ENCODE peak calls at places on chromosomes 5 and 9, in five cellular contexts. I is progenitor cell of endocrine pancreas; H is WTC11; D is stimulated activated CD4-positive, alpha-beta T cell treated with anti-CD3 and anti-CD28 coated beads, Interleukin-1b, Interleukin-23, amount 100 ng/mL, for 24 hours; P is activated naive CD4-positive, alpha-beta T cell treated with anti-CD3 and anti-CD28 coated beads, Interleukin-2, amount 50 U/mL, for 16 hours. J is an unnamed sample.
A peak's percentile ranks its signal among the peaks of the same experiment; 100 is the strongest.

GRCh38 chr5:2833513-2833912 is 82.0 kb upstream of the IRX2 start:
- DNase-seq in H (no peak), D (no peak), P (no peak), I (no peak), J (peak; percentile 61)

GRCh38 chr9:86978986-86979385 is 31.7 kb upstream of the GAS1 start:
- DNase-seq in D (no peak), H (no peak), I (no peak), P (no peak), J (no peak)

GRCh38 chr9:81633952-81634421 is 55.4 kb downstream of the TLE1 start:
- DNase-seq in I (no peak), D (no peak), H (no peak), P (no peak), J (no peak)

GRCh38 chr5:132046915-132047314 is 13.5 kb upstream of the IL3 start:
- DNase-seq in I (no peak), H (no peak), D (no peak), P (no peak), J (no peak)

GRCh38 chr5:1161832-1162229 is 39.6 kb upstream of the SLC6A19 start:
- DNase-seq in D (no peak), P (no peak), H (no peak), I (no peak), J (no peak)

GRCh38 chr9:129027685-129028191 is 393 bp downstream of the SH3GLB2 start:
- DNase-seq in H (no peak), D (no peak), I (no peak), P (peak; percentile 70), J (no peak)

GRCh38 chr5:147693238-147693637 is 89.3 kb downstream of the JAKMIP2 start:
- DNase-seq in I (no peak), H (no peak), D (no peak), P (no peak), J (no peak)

GRCh38 chr9:134099123-134099761 is 31.4 kb upstream of the BRD3 start:
- DNase-seq in P (peak; percentile 50), H (peak; percentile 77), I (no peak), D (peak; percentile 30), J (peak; percentile 88)

GRCh38 chr5:159061186-159061796 is 38.4 kb downstream of the EBF1 start:
- DNase-seq in H (no peak), P (no peak), D (no peak), I (no peak), J (no peak)

GRCh38 chr9:16316406-16316805 is 554.1 kb downstream of the BNC2 start:
- DNase-seq in I (no peak), H (no peak), P (no peak), D (no peak), J (no peak)

GRCh38 chr5:13350754-13351153 is 593.7 kb downstream of the DNAH5 start:
- DNase-seq in P (no peak), H (no peak), D (no peak), I (no peak), J (no peak)

GRCh38 chr9:33436445-33436844 is 10.9 kb downstream of the AQP3 start:
- DNase-seq in H (no peak), D (no peak), I (no peak), P (no peak), J (no peak)

GRCh38 chr9:91060520-91061343 is 259.1 kb downstream of the SYK start:
- DNase-seq in D (no peak), I (no peak), H (no peak), P (no peak), J (no peak)

GRCh38 chr5:108924457-108924961 is 176.8 kb downstream of the FER start:
- DNase-seq in P (no peak), H (no peak), D (no peak), I (no peak), J (peak; percentile 9)

GRCh38 chr9:6243746-6244145 is 28.1 kb downstream of the IL33 start:
- DNase-seq in D (no peak), I (no peak), P (no peak), H (no peak), J (no peak)

GRCh38 chr5:68368280-68368679 is 152.7 kb downstream of the PIK3R1 start:
- DNase-seq in I (no peak), P (no peak), D (no peak), H (no peak), J (no peak)

GRCh38 chr9:70438341-70438924 is 24.0 kb upstream of the KLF9 start:
- DNase-seq in I (no peak), H (no peak), D (no peak), P (no peak), J (no peak)

GRCh38 chr5:61431923-61432620 is 100.0 kb downstream of the ZSWIM6 start:
- DNase-seq in H (no peak), P (no peak), D (no peak), I (no peak), J (no peak)

GRCh38 chr9:77820293-77820954 is 172.3 kb upstream of the GNA14 start:
- DNase-seq in H (no peak), D (no peak), P (no peak), I (no peak), J (no peak)

GRCh38 chr5:135313405-135313804 is 85.6 kb downstream of the MACROH2A1 start:
- DNase-seq in H (no peak), P (no peak), D (no peak), I (no peak), J (no peak)

GRCh38 chr5:102223542-102224444 is 72.3 kb downstream of the SLCO4C1 start:
- DNase-seq in H (no peak), D (no peak), I (no peak), P (no peak), J (no peak)

GRCh38 chr5:150253416-150254208 is 36.0 kb downstream of the CAMK2A start:
- DNase-seq in P (no peak), H (peak; percentile 29), I (no peak), D (no peak), J (peak; percentile 83)

GRCh38 chr5:103000089-103000488 is 119.8 kb downstream of the GIN1 start:
- DNase-seq in I (no peak), D (no peak), H (no peak), P (no peak), J (no peak)

GRCh38 chr9:129763235-129763917 is 10.5 kb upstream of the PTGES start:
- DNase-seq in I (no peak), H (no peak), D (no peak), P (no peak), J (peak; percentile 10)

GRCh38 chr5:154826-155225 is 36.5 kb upstream of the LRRC14B start:
- DNase-seq in D (no peak), I (no peak), P (no peak), H (no peak), J (peak; percentile 30)

GRCh38 chr5:42036379-42036778 is 111.3 kb downstream of the FBXO4 start:
- DNase-seq in P (no peak), D (no peak), I (no peak), H (no peak), J (no peak)